ENCODE peak calls at places on chromosomes 3 and 15, in six cellular contexts. A, M, E, J, Q and X are unnamed samples.

GRCh38 chr3:923161-923910 is 169.5 kb upstream of the CNTN6 start:
- DNase-seq in A (no peak), M (no peak), E (no peak), J (no peak), Q (no peak), X (peak; percentile 53)

GRCh38 chr3:38834110-38834509 is 18.1 kb upstream of the SCN10A start:
- DNase-seq in A (no peak), M (peak; percentile 82), E (peak; percentile 87), J (no peak), Q (no peak), X (peak; percentile 59)

GRCh38 chr3:182740710-182741109 is 52.6 kb upstream of the ATP11B start:
- DNase-seq in A (no peak), M (no peak), E (peak; percentile 34), J (peak; percentile 81), Q (no peak), X (peak; percentile 48)

GRCh38 chr3:149970716-149971402 is at the start of gene PFN2:
- DNase-seq in A (peak; percentile 91), M (peak; percentile 85), E (peak; percentile 87), J (peak; percentile 94), Q (peak; percentile 10), X (peak; percentile 75)

GRCh38 chr3:16534914-16535301 is 21.4 kb upstream of the RFTN1 start:
- DNase-seq in A (peak; percentile 6), M (no peak), E (no peak), J (peak; percentile 80), Q (no peak), X (no peak)

GRCh38 chr3:55605837-55606236 is 118.7 kb upstream of the WNT5A start:
- DNase-seq in A (no peak), M (no peak), E (no peak), J (no peak), Q (no peak), X (no peak)

GRCh38 chr3:191283400-191283799 is 45.8 kb upstream of the CCDC50 start:
- DNase-seq in A (no peak), M (no peak), E (no peak), J (no peak), Q (no peak), X (no peak)

GRCh38 chr3:126357299-126358037 is at the start of gene KLF15:
- DNase-seq in A (peak; percentile 43), M (peak; percentile 81), E (peak; percentile 90), J (peak; percentile 87), Q (peak; percentile 65), X (peak; percentile 78)

GRCh38 chr3:122535964-122536363 is 21.2 kb upstream of the KPNA1 start:
- DNase-seq in A (no peak), M (no peak), E (no peak), J (no peak), Q (no peak), X (no peak)

GRCh38 chr15:62832231-62832630 is 210.3 kb upstream of the TPM1 start:
- DNase-seq in A (no peak), M (no peak), E (no peak), J (no peak), Q (no peak), X (no peak)

GRCh38 chr3:14948609-14949038 is 1.2 kb downstream of the NR2C2 start:
- DNase-seq in A (no peak), M (no peak), E (no peak), J (no peak), Q (no peak), X (no peak)

GRCh38 chr3:181719298-181719859 is 7.7 kb downstream of the SOX2 start:
- DNase-seq in A (no peak), M (no peak), E (no peak), J (no peak), Q (no peak), X (no peak)

GRCh38 chr3:120168611-120169010 is 74.4 kb upstream of the GSK3B start:
- DNase-seq in A (no peak), M (no peak), E (no peak), J (no peak), Q (no peak), X (no peak)

GRCh38 chr15:34855397-34855796 is 60.0 kb upstream of the ACTC1 start:
- DNase-seq in A (peak; percentile 5), M (peak; percentile 79), E (peak; percentile 15), J (no peak), Q (no peak), X (peak; percentile 8)

GRCh38 chr15:101107101-101107500 is 144.7 kb downstream of the CHSY1 start:
- DNase-seq in A (no peak), M (no peak), E (no peak), J (no peak), Q (no peak), X (no peak)

GRCh38 chr3:11371758-11372157 is 99.6 kb downstream of the ATG7 start:
- DNase-seq in A (peak; percentile 52), M (no peak), E (no peak), J (peak; percentile 90), Q (no peak), X (no peak)

GRCh38 chr3:72339750-72340025 is 508.6 kb downstream of the SHQ1 start:
- DNase-seq in A (no peak), M (no peak), E (no peak), J (no peak), Q (no peak), X (no peak)

GRCh38 chr15:67103869-67104268 is 38.5 kb downstream of the SMAD3 start:
- DNase-seq in A (no peak), M (no peak), E (no peak), J (no peak), Q (no peak), X (no peak)

GRCh38 chr15:39592500-39592899 is 11.6 kb downstream of the THBS1 start:
- DNase-seq in A (no peak), M (peak; percentile 31), E (peak; percentile 43), J (no peak), Q (no peak), X (peak; percentile 34)

GRCh38 chr15:76962337-76963013 is 30.9 kb downstream of the RCN2 start:
- DNase-seq in A (no peak), M (no peak), E (no peak), J (no peak), Q (no peak), X (no peak)

GRCh38 chr3:142850395-142851023 is 38.4 kb downstream of the PCOLCE2 start:
- DNase-seq in A (no peak), M (peak; percentile 91), E (peak; percentile 87), J (no peak), Q (no peak), X (peak; percentile 88)

GRCh38 chr3:112122870-112123269 is 10.2 kb downstream of the GCSAM start:
- DNase-seq in A (no peak), M (no peak), E (no peak), J (no peak), Q (no peak), X (no peak)

GRCh38 chr15:91412529-91412928 is 312.5 kb downstream of the SV2B start:
- DNase-seq in A (no peak), M (no peak), E (no peak), J (no peak), Q (no peak), X (no peak)

GRCh38 chr15:38229700-38230099 is 22.9 kb upstream of the SPRED1 start:
- DNase-seq in A (no peak), M (no peak), E (no peak), J (no peak), Q (no peak), X (no peak)

GRCh38 chr15:44102675-44103254 is 92.3 kb downstream of the FRMD5 start:
- DNase-seq in A (peak; percentile 40), M (peak; percentile 99), E (peak; percentile 85), J (peak; percentile 1), Q (no peak), X (peak; percentile 93)

GRCh38 chr3:18723426-18723825 is 298.3 kb upstream of the SATB1 start:
- DNase-seq in A (no peak), M (no peak), E (no peak), J (no peak), Q (no peak), X (no peak)